ENCODE peak calls at places on chromosomes 7 and 10, in ten cellular contexts. U, J, Q, V, X, I, C, B, T and W are unnamed samples.
A peak's percentile ranks its signal among the peaks of the same experiment; 100 is the strongest.

GRCh38 chr10:95214369-95214768 is 20.3 kb downstream of the ACSM6 start:
- DNase-seq in V (no peak), I (no peak), U (no peak), J (no peak), B (no peak), C (no peak), Q (no peak), T (no peak), X (no peak), W (no peak)

GRCh38 chr10:127882801-127883459 is 9.8 kb downstream of the CLRN3 start:
- DNase-seq in V (no peak), X (no peak), Q (no peak), C (no peak), I (no peak), B (no peak), J (no peak), U (no peak), T (no peak), W (no peak)

GRCh38 chr7:133562617-133563016 is 309.7 kb downstream of the EXOC4 start:
- DNase-seq in U (peak; percentile 41), Q (no peak), I (no peak), V (no peak), B (no peak), J (no peak), X (no peak), T (no peak), C (no peak), W (no peak)

GRCh38 chr10:98363188-98363587 is 51.8 kb downstream of the PYROXD2 start:
- DNase-seq in Q (no peak), T (no peak), V (no peak), B (no peak), I (peak; percentile 36), U (no peak), X (no peak), J (no peak), C (no peak), W (peak; percentile 75)

GRCh38 chr10:62819521-62819920 is 3.4 kb upstream of the EGR2 start:
- DNase-seq in B (no peak), I (no peak), C (no peak), T (no peak), J (no peak), X (no peak), U (no peak), Q (no peak), V (no peak), W (no peak)

GRCh38 chr7:127396184-127396583 is 3.7 kb upstream of the ZNF800 start:
- DNase-seq in U (no peak), B (no peak), J (no peak), X (no peak), I (no peak), C (no peak), T (no peak), V (no peak), Q (no peak), W (no peak)

GRCh38 chr10:17756557-17757208 is 4.7 kb downstream of the TMEM236 start:
- DNase-seq in X (peak; percentile 33), J (no peak), V (no peak), Q (no peak), U (peak; percentile 22), C (no peak), B (no peak), I (peak; percentile 31), T (no peak), W (no peak)

GRCh38 chr7:76397409-76398183 is 11.9 kb downstream of the SSC4D start:
- DNase-seq in X (peak; percentile 89), B (peak; percentile 85), J (peak; percentile 93), V (peak; percentile 92), T (peak; percentile 81), Q (peak; percentile 84), C (peak; percentile 52), U (peak; percentile 31), I (peak; percentile 83), W (peak; percentile 80)

GRCh38 chr10:61890430-61890829 is 11.1 kb upstream of the ARID5B start:
- DNase-seq in V (no peak), X (no peak), I (no peak), B (no peak), C (no peak), Q (no peak), T (no peak), J (no peak), U (peak; percentile 30), W (no peak)

GRCh38 chr7:28263622-28264266 is 83.1 kb upstream of the JAZF1 start:
- DNase-seq in X (peak; percentile 55), J (no peak), I (no peak), V (no peak), B (no peak), U (no peak), Q (no peak), T (no peak), C (no peak), W (no peak)

GRCh38 chr10:17428616-17429097 is 25.7 kb downstream of the ST8SIA6 start:
- DNase-seq in U (no peak), Q (no peak), C (no peak), I (no peak), X (peak; percentile 15), T (no peak), B (no peak), V (no peak), J (peak; percentile 71), W (peak; percentile 38)

GRCh38 chr10:74544106-74544505 is 282.3 kb upstream of the KAT6B start:
- DNase-seq in Q (no peak), J (no peak), C (no peak), T (no peak), U (peak; percentile 34), B (no peak), X (no peak), V (no peak), I (no peak), W (no peak)

GRCh38 chr7:99102809-99103690 is 40.9 kb downstream of the SMURF1 start:
- DNase-seq in Q (no peak), I (no peak), U (peak; percentile 92), B (no peak), C (no peak), X (no peak), V (no peak), J (no peak), T (no peak), W (no peak)

GRCh38 chr10:43817368-43817767 is 168.7 kb upstream of the ZNF32 start:
- DNase-seq in V (no peak), C (no peak), I (no peak), U (peak; percentile 89), Q (no peak), T (no peak), B (no peak), J (no peak), X (no peak), W (no peak)
- H3K27ac ChIP-seq in V (peak overlapping the region; percentile 71), C (no peak overlapping the region), I (no peak overlapping the region), U (peak overlapping the region; percentile 87), Q (no peak overlapping the region), T (peak overlapping the region; percentile 73), B (no peak overlapping the region), J (peak overlapping the region; percentile 35), X (peak overlapping the region; percentile 50), W (no peak overlapping the region)

DNA sequence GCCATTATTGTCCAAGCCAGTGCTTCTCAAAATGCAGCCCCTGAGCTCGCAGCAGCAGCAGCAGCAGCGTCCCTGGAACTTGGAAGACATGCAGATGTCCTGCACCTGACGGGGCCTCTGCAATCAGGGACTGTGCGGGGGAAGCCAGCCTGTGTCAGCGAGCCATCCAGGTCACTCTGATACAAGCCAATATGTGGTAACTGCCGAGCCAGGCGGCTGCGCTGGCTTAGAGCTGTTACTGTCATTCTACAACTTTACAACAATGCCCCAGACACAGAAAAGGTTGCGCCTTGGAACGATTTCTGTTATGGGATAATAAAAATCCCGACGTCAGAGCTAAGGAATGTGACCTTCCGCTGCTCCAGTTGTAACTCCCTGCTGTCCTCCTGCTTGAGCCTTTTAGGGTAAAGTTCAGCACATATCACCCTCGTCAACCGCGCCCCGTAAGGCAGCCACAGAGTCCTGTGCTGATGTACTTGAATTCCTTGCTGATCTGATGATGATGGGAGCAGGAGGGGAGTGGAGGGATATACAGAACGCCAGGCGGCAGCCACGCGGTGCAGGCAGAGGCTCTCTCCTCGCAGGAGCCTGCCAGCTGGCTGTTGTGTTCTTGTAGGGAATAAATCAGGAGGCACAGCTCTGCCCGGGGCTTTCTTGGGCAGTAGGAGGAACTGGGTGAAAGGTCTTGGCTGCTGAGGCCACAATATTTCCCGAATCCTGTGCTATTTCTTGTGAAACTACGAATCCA is 20.0 kb upstream of the CRYGN start:
- DNase-seq in C (peak; percentile 80), U (peak; percentile 86), V (peak; percentile 78), I (peak; percentile 73), X (peak; percentile 87), T (peak; percentile 94), B (peak; percentile 58), Q (peak; percentile 87), J (peak; percentile 91), W (peak; percentile 74)
- TF ChIP-seq CTCF in C (no peak), U (peak; percentile 50), V (peak; percentile 27), I (peak; percentile 21), X (peak; percentile 26), T (peak; percentile 42), B (no peak), Q (no peak), J (no peak), W (no peak)

DNA sequence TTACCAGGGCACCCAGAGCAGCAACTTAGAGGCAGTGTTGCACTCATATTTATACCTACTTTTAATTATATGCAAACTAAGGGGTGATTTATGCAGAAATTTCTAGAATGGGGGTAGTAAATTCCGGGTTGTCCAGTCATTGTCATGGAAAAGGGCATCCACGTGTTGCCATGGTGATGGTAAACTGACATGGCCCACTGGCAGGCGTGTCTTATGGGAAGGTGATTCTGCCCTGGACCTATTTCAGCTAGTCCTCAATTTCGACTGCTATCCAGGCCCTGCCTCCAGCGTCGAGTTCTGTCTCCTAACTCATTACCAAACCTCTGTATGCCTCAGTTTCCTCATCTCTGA is 12.8 kb downstream of the SNX8 start:
- DNase-seq in Q (no peak), I (no peak), B (no peak), T (no peak), U (no peak), V (no peak), C (no peak), J (no peak), X (no peak), W (no peak)
- TF ChIP-seq POLR2A in Q (no peak), I (no peak), B (no peak), T (no peak), U (no peak), V (no peak), C (no peak), J (no peak), X (no peak), W (no peak)

GRCh38 chr7:74655324-74655723 is 2.2 kb upstream of the GTF2I start:
- DNase-seq in B (no peak), J (no peak), C (no peak), X (no peak), T (no peak), I (no peak), U (peak; percentile 38), V (no peak), Q (no peak), W (no peak)

GRCh38 chr7:74656911-74657691 is 417 bp upstream of the GTF2I start:
- DNase-seq in X (peak; percentile 99), B (peak; percentile 99), C (peak; percentile 96), U (peak; percentile 95), T (peak; percentile 97), Q (peak; percentile 97), J (peak; percentile 99), I (peak; percentile 99), V (peak; percentile 100), W (peak; percentile 100)

GRCh38 chr7:74654811-74655210 is 2.7 kb upstream of the GTF2I start:
- DNase-seq in T (no peak), I (no peak), V (no peak), X (no peak), C (no peak), J (no peak), U (no peak), Q (no peak), B (no peak), W (no peak)

GRCh38 chr7:74656421-74656910 is 1.1 kb upstream of the GTF2I start:
- DNase-seq in T (peak; percentile 39), B (peak; percentile 79), V (peak; percentile 79), C (peak; percentile 39), J (peak; percentile 80), U (no peak), X (peak; percentile 66), I (peak; percentile 57), Q (peak; percentile 35), W (peak; percentile 69)

GRCh38 chr7:74655785-74656420 is 1.6 kb upstream of the GTF2I start:
- DNase-seq in Q (no peak), U (no peak), V (no peak), I (no peak), C (no peak), T (no peak), X (no peak), B (no peak), J (no peak), W (no peak)
- H3K27ac ChIP-seq in Q (peak overlapping the region; percentile 77), U (peak overlapping the region; percentile 96), V (peak overlapping the region; percentile 100), I (peak overlapping the region; percentile 100), C (peak overlapping the region; percentile 100), T (peak overlapping the region; percentile 97), X (peak overlapping the region; percentile 100), B (peak overlapping the region; percentile 88), J (peak overlapping the region; percentile 99), W (peak overlapping the region; percentile 98)